ENCODE peak calls at places on chromosomes 4 and X, in six cellular contexts. D is H9, E is mesenchymal stem cell, O is IMR-90, L is H1, P is trophoblast cell. F is an unnamed sample.

GRCh38 chr4:40055873-40056721 is 553 bp upstream of the N4BP2 start:
- DNase-seq in D (peak; percentile 74), E (peak; percentile 93), O (peak; percentile 83), L (no peak), P (peak; percentile 55), F (peak; percentile 76)

GRCh38 chr4:184309241-184310170 is 91.8 kb upstream of the ENPP6 start:
- DNase-seq in D (no peak), E (no peak), O (no peak), L (no peak), P (no peak), F (no peak)

GRCh38 chr4:113732923-113733527 is 28.5 kb downstream of the CAMK2D start:
- DNase-seq in D (no peak), E (no peak), O (no peak), L (no peak), P (no peak), F (no peak)

GRCh38 chrX:130552444-130553073 is 150.8 kb downstream of the RBMX2 start:
- DNase-seq in D (no peak), E (no peak), O (no peak), L (no peak), P (no peak), F (no peak)

GRCh38 chr4:79207281-79207680 is 118.6 kb downstream of the NAA11 start:
- DNase-seq in D (no peak), E (no peak), O (no peak), L (no peak), P (no peak), F (no peak)

GRCh38 chr4:153518637-153519384 is 52.7 kb downstream of the TMEM131L start:
- DNase-seq in D (no peak), E (no peak), O (peak; percentile 49), L (no peak), P (no peak), F (no peak)

GRCh38 chrX:115260330-115260729 is 26.4 kb upstream of the LRCH2 start:
- DNase-seq in D (no peak), E (peak; percentile 49), O (peak; percentile 60), L (no peak), P (no peak), F (no peak)

GRCh38 chrX:50691820-50692219 is 122.2 kb downstream of the SHROOM4 start:
- DNase-seq in D (peak; percentile 33), E (peak; percentile 54), O (peak; percentile 48), L (no peak), P (peak; percentile 3), F (no peak)

GRCh38 chrX:38837389-38837788 is 36.1 kb downstream of the MID1IP1 start:
- DNase-seq in D (no peak), E (no peak), O (peak; percentile 44), L (no peak), P (no peak), F (no peak)

GRCh38 chr4:86926428-86927086 is 8.3 kb upstream of the AFF1 start:
- DNase-seq in D (peak; percentile 14), E (no peak), O (peak; percentile 41), L (no peak), P (peak; percentile 93), F (no peak)

GRCh38 chr4:149493492-149493891 is 322.2 kb downstream of the IQCM start:
- DNase-seq in D (no peak), E (no peak), O (no peak), L (no peak), P (no peak), F (no peak)

GRCh38 chrX:1480082-1480785 is 27.5 kb upstream of the ASMTL start:
- DNase-seq in D (no peak), E (no peak), O (no peak), L (no peak), P (no peak), F (no peak)

GRCh38 chr4:82786794-82787193 is 11.8 kb downstream of the SCD5 start:
- DNase-seq in D (peak; percentile 1), E (no peak), O (no peak), L (no peak), P (no peak), F (no peak)

GRCh38 chrX:114152130-114152529 is 431.8 kb upstream of the HTR2C start:
- DNase-seq in D (no peak), E (peak; percentile 82), O (no peak), L (no peak), P (peak; percentile 9), F (no peak)

GRCh38 chr4:121156822-121157769 is 7.0 kb downstream of the TNIP3 start:
- DNase-seq in D (peak; percentile 76), E (peak; percentile 54), O (peak; percentile 15), L (peak; percentile 19), P (peak; percentile 3), F (peak; percentile 48)

GRCh38 chrX:34655496-34656258 is 1.4 kb downstream of the TMEM47 start:
- DNase-seq in D (no peak), E (peak; percentile 34), O (no peak), L (no peak), P (no peak), F (no peak)

GRCh38 chr4:109294468-109295020 is 7.9 kb downstream of the COL25A1 start:
- DNase-seq in D (no peak), E (peak; percentile 75), O (peak; percentile 13), L (no peak), P (no peak), F (no peak)

GRCh38 chr4:92421920-92422319 is 118.2 kb downstream of the GRID2 start:
- DNase-seq in D (no peak), E (no peak), O (no peak), L (no peak), P (no peak), F (no peak)

GRCh38 chrX:134020910-134021309 is 35.5 kb upstream of the GPC3 start:
- DNase-seq in D (no peak), E (no peak), O (no peak), L (no peak), P (no peak), F (no peak)

GRCh38 chr4:25767877-25768475 is 94.8 kb downstream of the SEL1L3 start:
- DNase-seq in D (peak; percentile 60), E (peak; percentile 67), O (peak; percentile 79), L (peak; percentile 33), P (peak; percentile 55), F (peak; percentile 72)

GRCh38 chr4:99404595-99405287 is 30.4 kb downstream of the ADH7 start:
- DNase-seq in D (no peak), E (peak; percentile 58), O (peak; percentile 95), L (no peak), P (no peak), F (no peak)

GRCh38 chrX:87846956-87847355 is 329.4 kb downstream of the KLHL4 start:
- DNase-seq in D (no peak), E (no peak), O (no peak), L (no peak), P (no peak), F (no peak)

GRCh38 chr4:80215449-80216052 is 18.2 kb downstream of the PRDM8 start:
- DNase-seq in D (no peak), E (peak; percentile 63), O (peak; percentile 64), L (no peak), P (no peak), F (no peak)

GRCh38 chr4:94399277-94399676 is 52.5 kb upstream of the PDLIM5 start:
- DNase-seq in D (no peak), E (no peak), O (no peak), L (no peak), P (no peak), F (no peak)

GRCh38 chr4:94397635-94398034 is 54.1 kb upstream of the PDLIM5 start:
- DNase-seq in D (no peak), E (no peak), O (no peak), L (no peak), P (no peak), F (no peak)

GRCh38 chr4:94400191-94400590 is 51.6 kb upstream of the PDLIM5 start:
- DNase-seq in D (no peak), E (no peak), O (no peak), L (no peak), P (no peak), F (no peak)

GRCh38 chr4:94396984-94397383 is 54.3 kb upstream of the HPGDS start:
- DNase-seq in D (no peak), E (no peak), O (no peak), L (no peak), P (no peak), F (no peak)

DNA sequence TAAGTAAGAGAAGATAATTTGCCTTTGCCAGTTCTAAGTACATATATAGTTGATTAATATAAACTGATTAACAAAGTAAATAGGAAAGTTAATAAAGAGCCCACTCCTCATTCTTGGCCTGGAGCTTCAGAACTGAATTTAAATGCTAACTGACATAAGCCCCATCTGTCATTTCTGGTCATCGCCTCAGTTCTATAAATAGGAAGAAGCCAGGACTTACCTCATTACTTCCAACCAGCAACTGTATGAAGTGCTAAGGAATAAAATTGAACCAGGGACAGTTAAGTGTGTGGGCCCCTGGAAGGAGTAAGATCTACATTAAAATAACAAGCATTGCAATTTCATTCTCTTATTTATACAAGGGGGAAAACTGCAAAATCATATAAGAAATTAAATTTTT is 52.0 kb upstream of the PDLIM5 start:
- DNase-seq in D (no peak), E (no peak), O (no peak), L (no peak), P (no peak), F (no peak)
- H3K14ac ChIP-seq in D (no peak overlapping the region), E (no peak overlapping the region), O (no peak overlapping the region), L (no peak overlapping the region), P (no peak overlapping the region), F (no peak overlapping the region)

GRCh38 chr4:76301775-76302162 is 4.8 kb upstream of the STBD1 start:
- DNase-seq in D (no peak), E (peak; percentile 9), O (no peak), L (no peak), P (no peak), F (no peak)

GRCh38 chr4:76301068-76301774 is 5.3 kb upstream of the STBD1 start:
- DNase-seq in D (no peak), E (peak; percentile 88), O (peak; percentile 89), L (no peak), P (no peak), F (no peak)

GRCh38 chr4:76298227-76298626 is 8.3 kb upstream of the STBD1 start:
- DNase-seq in D (no peak), E (no peak), O (no peak), L (no peak), P (no peak), F (no peak)

GRCh38 chr4:76302856-76303438 is 3.6 kb upstream of the STBD1 start:
- DNase-seq in D (no peak), E (peak; percentile 12), O (no peak), L (no peak), P (no peak), F (no peak)

GRCh38 chr4:76300012-76300411 is 6.5 kb upstream of the STBD1 start:
- DNase-seq in D (no peak), E (no peak), O (no peak), L (no peak), P (no peak), F (no peak)
- H2AFZ ChIP-seq in D (no peak overlapping the region), E (no peak overlapping the region), O (no peak overlapping the region), L (no peak overlapping the region), P (no peak overlapping the region), F (no peak overlapping the region)

GRCh38 chr4:42330291-42330690 is 67.0 kb upstream of the SHISA3 start:
- DNase-seq in D (no peak), E (peak; percentile 22), O (no peak), L (no peak), P (no peak), F (no peak)
- H3K14ac ChIP-seq in D (no peak overlapping the region), E (no peak overlapping the region), O (no peak overlapping the region), L (no peak overlapping the region), P (no peak overlapping the region), F (no peak overlapping the region)

DNA sequence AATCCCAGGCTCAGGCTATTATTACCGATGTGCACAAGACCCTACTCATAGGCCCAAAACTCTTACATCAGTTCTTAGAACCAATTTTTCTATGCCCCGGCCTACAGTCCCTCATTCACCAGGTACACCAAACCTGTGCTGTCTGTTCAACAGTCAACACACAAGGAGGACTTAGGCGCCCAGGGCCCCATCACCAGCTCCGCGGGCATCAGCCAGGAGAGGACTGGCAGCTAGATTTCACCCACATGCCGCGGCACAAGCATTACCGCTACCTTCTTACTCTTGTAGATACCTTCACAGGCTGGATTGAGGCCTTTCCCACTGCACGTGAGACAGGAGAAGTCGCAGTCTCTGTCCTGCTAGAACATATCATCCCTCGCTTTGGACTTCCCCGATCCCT is 962.5 kb downstream of the RPA4 start:
- DNase-seq in D (no peak), E (no peak), O (no peak), L (no peak), P (no peak), F (no peak)
- H2AFZ ChIP-seq in D (no peak overlapping the region), E (no peak overlapping the region), O (no peak overlapping the region), L (no peak overlapping the region), P (no peak overlapping the region), F (no peak overlapping the region)

F was measured in neuronal stem cell.